ENCODE peak calls at places on chromosomes 4 and X, in five cellular contexts. G is MCF 10A, C is NCI-H2029 treated with DMSO at 0.1 percent for 48 hours, H is fibroblast of lung, D is HCT116. W is an unnamed sample.

GRCh38 chr4:144355809-144356757 is 215.6 kb upstream of the GYPA start:
- DNase-seq in G (peak), C (no peak), H (peak), D (peak), W (peak)

GRCh38 chr4:47032405-47033106 is 1.2 kb downstream of the GABRB1 start:
- DNase-seq in G (peak), C (no peak), H (peak), D (no peak), W (peak)

GRCh38 chr4:153850525-153851280 is 61.8 kb upstream of the SFRP2 start:
- DNase-seq in G (no peak), C (no peak), H (no peak), D (no peak), W (no peak)

GRCh38 chr4:109588176-109588575 is 28.1 kb downstream of the MCUB start:
- DNase-seq in G (peak), C (no peak), H (no peak), D (no peak), W (no peak)

GRCh38 chr4:102759835-102760644 is 728 bp downstream of the MANBA start:
- DNase-seq in G (peak), C (no peak), H (peak), D (no peak), W (peak)

GRCh38 chr4:157076578-157076947 is 613 bp downstream of the GLRB start:
- DNase-seq in G (peak), C (peak), H (no peak), D (no peak), W (no peak)

GRCh38 chr4:182925298-182925738 is 8.1 kb upstream of the DCTD start:
- DNase-seq in G (peak), C (peak), H (peak), D (peak), W (peak)

GRCh38 chr4:2008921-2009650 is at the start of gene NELFA:
- DNase-seq in G (peak), C (peak), H (peak), D (peak), W (peak)

GRCh38 chrX:72029473-72030411 is 102.0 kb downstream of the RTL5 start:
- DNase-seq in G (peak), C (no peak), H (peak), D (no peak), W (peak)

GRCh38 chrX:20063716-20064351 is 52.9 kb downstream of the MAP7D2 start:
- DNase-seq in G (peak), C (no peak), H (no peak), D (no peak), W (no peak)

GRCh38 chr4:37471971-37472370 is 214.2 kb downstream of the RELL1 start:
- DNase-seq in G (no peak), C (no peak), H (no peak), D (no peak), W (peak)

GRCh38 chr4:133565379-133565778 is 416.3 kb downstream of the PCDH10 start:
- DNase-seq in G (peak), C (no peak), H (peak), D (no peak), W (no peak)

GRCh38 chr4:101155368-101155767 is 192.0 kb downstream of the PPP3CA start:
- DNase-seq in G (peak), C (no peak), H (peak), D (peak), W (peak)

GRCh38 chrX:43860646-43861370 is 21.4 kb downstream of the MAOB start:
- DNase-seq in G (peak), C (peak), H (peak), D (peak), W (peak)

GRCh38 chr4:3267576-3268394 is 18.8 kb downstream of the MSANTD1 start:
- DNase-seq in G (no peak), C (no peak), H (no peak), D (no peak), W (no peak)

GRCh38 chrX:137031517-137032377 is 2.0 kb downstream of the GPR101 start:
- DNase-seq in G (peak), C (no peak), H (peak), D (no peak), W (no peak)

GRCh38 chr4:129545599-129546278 is 449.8 kb downstream of the C4orf33 start:
- DNase-seq in G (peak), C (no peak), H (peak), D (no peak), W (no peak)

GRCh38 chr4:100372432-100372831 is 145.4 kb downstream of the EMCN start:
- DNase-seq in G (peak), C (no peak), H (no peak), D (no peak), W (peak)

GRCh38 chr4:53586121-53586816 is 5.0 kb downstream of the LNX1 start:
- DNase-seq in G (peak), C (no peak), H (peak), D (no peak), W (no peak)

GRCh38 chr4:84870398-84871163 is 95.9 kb downstream of the WDFY3 start:
- DNase-seq in G (peak), C (no peak), H (peak), D (peak), W (peak)

GRCh38 chrX:15475021-15475420 is 18.1 kb downstream of the PIR start:
- DNase-seq in G (peak), C (no peak), H (no peak), D (no peak), W (no peak)

GRCh38 chrX:153921070-153921469 is 5.0 kb downstream of the ARHGAP4 start:
- DNase-seq in G (no peak), C (no peak), H (no peak), D (no peak), W (no peak)

GRCh38 chr4:108988514-108989195 is 225.8 kb upstream of the ETNPPL start:
- DNase-seq in G (no peak), C (no peak), H (no peak), D (no peak), W (no peak)

GRCh38 chrX:69374569-69374968 is 129.6 kb upstream of the NALF2 start:
- DNase-seq in G (no peak), C (no peak), H (no peak), D (no peak), W (no peak)

W was measured in A549.